ENCODE peak calls at places on chromosomes 6 and 20, in six cellular contexts. One of them, this sample, is unnamed.

GRCh38 chr20:15555913-15556312 is 1017.3 kb downstream of the KIF16B start:
- DNase-seq in astrocyte: no peak
- DNase-seq in lower lobe of right lung: no peak
- DNase-seq in stomach: no peak
- DNase-seq in endodermal cell: no peak
- DNase-seq in fibroblast of lung: no peak
- DNase-seq in this sample: no peak

GRCh38 chr6:39236742-39237141 is 7.5 kb upstream of the KCNK5 start:
- DNase-seq in astrocyte: no peak
- DNase-seq in lower lobe of right lung: no peak
- DNase-seq in stomach: no peak
- DNase-seq in endodermal cell: no peak
- DNase-seq in fibroblast of lung: no peak
- DNase-seq in this sample: no peak

GRCh38 chr6:108619431-108620197 is 58.9 kb downstream of the FOXO3 start:
- DNase-seq in astrocyte: no peak
- DNase-seq in lower lobe of right lung: no peak
- DNase-seq in stomach: no peak
- DNase-seq in endodermal cell: no peak
- DNase-seq in fibroblast of lung: no peak
- DNase-seq in this sample: no peak

GRCh38 chr6:135088818-135089809 is 34.5 kb upstream of the HBS1L start:
- DNase-seq in astrocyte: peak; percentile 71
- DNase-seq in lower lobe of right lung: no peak
- DNase-seq in stomach: no peak
- DNase-seq in endodermal cell: no peak
- DNase-seq in fibroblast of lung: peak; percentile 66
- DNase-seq in this sample: no peak

GRCh38 chr6:79810153-79810806 is 137.1 kb downstream of the ELOVL4 start:
- DNase-seq in astrocyte: no peak
- DNase-seq in lower lobe of right lung: no peak
- DNase-seq in stomach: no peak
- DNase-seq in endodermal cell: no peak
- DNase-seq in fibroblast of lung: no peak
- DNase-seq in this sample: no peak

GRCh38 chr6:131754088-131754487 is 43.3 kb upstream of the CTAGE9 start:
- DNase-seq in astrocyte: peak; percentile 74
- DNase-seq in lower lobe of right lung: no peak
- DNase-seq in stomach: no peak
- DNase-seq in endodermal cell: no peak
- DNase-seq in fibroblast of lung: peak; percentile 50
- DNase-seq in this sample: no peak

GRCh38 chr6:53312355-53312754 is 36.4 kb downstream of the ELOVL5 start:
- DNase-seq in astrocyte: no peak
- DNase-seq in lower lobe of right lung: no peak
- DNase-seq in stomach: no peak
- DNase-seq in endodermal cell: no peak
- DNase-seq in fibroblast of lung: no peak
- DNase-seq in this sample: no peak

GRCh38 chr6:5679696-5680494 is 326.8 kb downstream of the NRN1 start:
- DNase-seq in astrocyte: no peak
- DNase-seq in lower lobe of right lung: no peak
- DNase-seq in stomach: no peak
- DNase-seq in endodermal cell: no peak
- DNase-seq in fibroblast of lung: no peak
- DNase-seq in this sample: no peak

GRCh38 chr20:19806806-19807691 is 49.0 kb downstream of the RIN2 start:
- DNase-seq in astrocyte: peak; percentile 81
- DNase-seq in lower lobe of right lung: no peak
- DNase-seq in stomach: no peak
- DNase-seq in endodermal cell: no peak
- DNase-seq in fibroblast of lung: peak; percentile 49
- DNase-seq in this sample: no peak

GRCh38 chr20:24682496-24683090 is 213.2 kb downstream of the SYNDIG1 start:
- DNase-seq in astrocyte: no peak
- DNase-seq in lower lobe of right lung: no peak
- DNase-seq in stomach: no peak
- DNase-seq in endodermal cell: no peak
- DNase-seq in fibroblast of lung: no peak
- DNase-seq in this sample: peak; percentile 29

GRCh38 chr6:108027594-108027993 is 46.9 kb downstream of the OSTM1 start:
- DNase-seq in astrocyte: no peak
- DNase-seq in lower lobe of right lung: no peak
- DNase-seq in stomach: peak; percentile 30
- DNase-seq in endodermal cell: peak; percentile 51
- DNase-seq in fibroblast of lung: peak; percentile 7
- DNase-seq in this sample: no peak

GRCh38 chr6:35392111-35392702 is 49.8 kb downstream of the PPARD start:
- DNase-seq in astrocyte: no peak
- DNase-seq in lower lobe of right lung: peak; percentile 84
- DNase-seq in stomach: peak; percentile 95
- DNase-seq in endodermal cell: no peak
- DNase-seq in fibroblast of lung: no peak
- DNase-seq in this sample: peak; percentile 98

GRCh38 chr20:35307666-35308653 is 15.7 kb upstream of the FAM83C start:
- DNase-seq in astrocyte: peak; percentile 79
- DNase-seq in lower lobe of right lung: no peak
- DNase-seq in stomach: peak; percentile 74
- DNase-seq in endodermal cell: no peak
- DNase-seq in fibroblast of lung: peak; percentile 76
- DNase-seq in this sample: peak; percentile 100

GRCh38 chr20:18853946-18854646 is 40.5 kb downstream of the SCP2D1 start:
- DNase-seq in astrocyte: no peak
- DNase-seq in lower lobe of right lung: no peak
- DNase-seq in stomach: no peak
- DNase-seq in endodermal cell: no peak
- DNase-seq in fibroblast of lung: no peak
- DNase-seq in this sample: no peak

GRCh38 chr6:39444479-39445019 is 122.0 kb upstream of the KCNK16 start:
- DNase-seq in astrocyte: no peak
- DNase-seq in lower lobe of right lung: no peak
- DNase-seq in stomach: no peak
- DNase-seq in endodermal cell: no peak
- DNase-seq in fibroblast of lung: no peak
- DNase-seq in this sample: no peak

GRCh38 chr20:420169-420620 is 12.1 kb downstream of the RBCK1 start:
- DNase-seq in astrocyte: no peak
- DNase-seq in lower lobe of right lung: no peak
- DNase-seq in stomach: no peak
- DNase-seq in endodermal cell: no peak
- DNase-seq in fibroblast of lung: no peak
- DNase-seq in this sample: no peak

GRCh38 chr6:156622185-156622584 is 155.0 kb upstream of the ARID1B start:
- DNase-seq in astrocyte: no peak
- DNase-seq in lower lobe of right lung: no peak
- DNase-seq in stomach: no peak
- DNase-seq in endodermal cell: no peak
- DNase-seq in fibroblast of lung: no peak
- DNase-seq in this sample: no peak

GRCh38 chr6:78192057-78192456 is 539.2 kb downstream of the MEI4 start:
- DNase-seq in astrocyte: no peak
- DNase-seq in lower lobe of right lung: no peak
- DNase-seq in stomach: no peak
- DNase-seq in endodermal cell: no peak
- DNase-seq in fibroblast of lung: no peak
- DNase-seq in this sample: no peak

DNA sequence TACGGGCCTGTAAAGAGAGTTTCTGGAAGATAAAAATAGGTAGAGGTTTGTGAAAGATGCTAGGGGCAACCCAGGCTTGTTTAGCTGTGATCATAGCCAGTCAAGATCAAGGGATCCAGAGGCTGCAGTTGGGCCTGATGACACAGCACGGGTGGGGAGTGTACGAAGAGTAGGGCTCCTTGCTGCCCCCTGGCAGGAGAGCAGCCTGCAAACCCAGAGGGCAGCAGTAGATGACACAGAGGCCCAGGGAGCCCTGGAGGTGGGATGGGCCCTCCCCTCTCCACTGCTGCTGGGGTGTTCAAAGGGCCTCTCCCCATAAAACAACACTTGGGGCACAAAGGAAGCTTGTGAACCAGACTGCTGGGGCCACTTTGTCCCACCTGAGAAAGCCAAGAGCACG is 47.2 kb downstream of the VEGFA start:
- DNase-seq in astrocyte: no peak
- DNase-seq in lower lobe of right lung: no peak
- DNase-seq in stomach: peak; percentile 57
- DNase-seq in endodermal cell: peak; percentile 84
- DNase-seq in fibroblast of lung: peak; percentile 30
- DNase-seq in this sample: no peak
- TF ChIP-seq CTCF in astrocyte: no peak
- TF ChIP-seq CTCF in lower lobe of right lung: peak; percentile 26
- TF ChIP-seq CTCF in stomach: peak; percentile 32
- TF ChIP-seq CTCF in endodermal cell: peak; percentile 78
- TF ChIP-seq CTCF in fibroblast of lung: peak; percentile 29
- TF ChIP-seq CTCF in this sample: no peak

GRCh38 chr20:36860811-36861624 is 14.9 kb upstream of the TLDC2 start:
- DNase-seq in astrocyte: no peak
- DNase-seq in lower lobe of right lung: no peak
- DNase-seq in stomach: no peak
- DNase-seq in endodermal cell: no peak
- DNase-seq in fibroblast of lung: no peak
- DNase-seq in this sample: no peak
- H3K4me1 ChIP-seq in astrocyte: peaks cover 40% of the 10 kb centered on the region
- H3K4me1 ChIP-seq in lower lobe of right lung: peaks cover 62% of the 10 kb centered on the region
- H3K4me1 ChIP-seq in stomach: peaks cover 78% of the 10 kb centered on the region
- H3K4me1 ChIP-seq in endodermal cell: peaks cover 15% of the 10 kb centered on the region
- H3K4me1 ChIP-seq in fibroblast of lung: peaks cover 43% of the 10 kb centered on the region
- H3K4me1 ChIP-seq in this sample: peaks cover 56% of the 10 kb centered on the region

DNA sequence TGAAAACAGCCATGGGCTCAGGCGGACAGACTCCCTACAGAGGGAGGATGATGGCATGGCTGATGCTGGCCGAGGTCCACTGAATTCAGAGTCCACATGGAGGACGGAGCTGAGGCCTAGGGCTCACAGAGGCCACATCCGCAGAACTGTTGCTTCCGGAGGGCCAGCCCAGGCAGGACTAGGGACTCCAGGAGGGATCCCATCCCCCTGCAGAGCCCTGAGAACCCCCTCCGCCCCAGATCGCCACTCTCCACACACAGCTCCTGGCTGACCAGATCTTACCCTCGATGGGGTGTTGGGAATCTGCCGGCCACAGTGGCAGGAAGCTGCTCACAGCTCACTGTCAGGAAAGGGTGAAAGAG is 399.2 kb downstream of the TAF4 start:
- DNase-seq in astrocyte: no peak
- DNase-seq in lower lobe of right lung: no peak
- DNase-seq in stomach: no peak
- DNase-seq in endodermal cell: no peak
- DNase-seq in fibroblast of lung: no peak
- DNase-seq in this sample: no peak
- H3K27me3 ChIP-seq in astrocyte: no peaks in the 10 kb centered on the region
- H3K27me3 ChIP-seq in lower lobe of right lung: peaks cover 3% of the 10 kb centered on the region
- H3K27me3 ChIP-seq in stomach: no peaks in the 10 kb centered on the region
- H3K27me3 ChIP-seq in endodermal cell: no peaks in the 10 kb centered on the region
- H3K27me3 ChIP-seq in fibroblast of lung: no peaks in the 10 kb centered on the region
- H3K27me3 ChIP-seq in this sample: no peaks in the 10 kb centered on the region

GRCh38 chr6:1819007-1819406 is 209.3 kb downstream of the FOXC1 start:
- DNase-seq in astrocyte: no peak
- DNase-seq in lower lobe of right lung: no peak
- DNase-seq in stomach: no peak
- DNase-seq in endodermal cell: no peak
- DNase-seq in fibroblast of lung: no peak
- DNase-seq in this sample: no peak

GRCh38 chr6:1817033-1817761 is 207.5 kb downstream of the FOXC1 start:
- DNase-seq in astrocyte: peak; percentile 82
- DNase-seq in lower lobe of right lung: no peak
- DNase-seq in stomach: no peak
- DNase-seq in endodermal cell: no peak
- DNase-seq in fibroblast of lung: peak; percentile 50
- DNase-seq in this sample: no peak

GRCh38 chr6:1814279-1814678 is 204.6 kb downstream of the FOXC1 start:
- DNase-seq in astrocyte: no peak
- DNase-seq in lower lobe of right lung: no peak
- DNase-seq in stomach: no peak
- DNase-seq in endodermal cell: no peak
- DNase-seq in fibroblast of lung: no peak
- DNase-seq in this sample: no peak

GRCh38 chr6:1812487-1812886 is 202.8 kb downstream of the FOXC1 start:
- DNase-seq in astrocyte: no peak
- DNase-seq in lower lobe of right lung: no peak
- DNase-seq in stomach: no peak
- DNase-seq in endodermal cell: no peak
- DNase-seq in fibroblast of lung: no peak
- DNase-seq in this sample: no peak

DNA sequence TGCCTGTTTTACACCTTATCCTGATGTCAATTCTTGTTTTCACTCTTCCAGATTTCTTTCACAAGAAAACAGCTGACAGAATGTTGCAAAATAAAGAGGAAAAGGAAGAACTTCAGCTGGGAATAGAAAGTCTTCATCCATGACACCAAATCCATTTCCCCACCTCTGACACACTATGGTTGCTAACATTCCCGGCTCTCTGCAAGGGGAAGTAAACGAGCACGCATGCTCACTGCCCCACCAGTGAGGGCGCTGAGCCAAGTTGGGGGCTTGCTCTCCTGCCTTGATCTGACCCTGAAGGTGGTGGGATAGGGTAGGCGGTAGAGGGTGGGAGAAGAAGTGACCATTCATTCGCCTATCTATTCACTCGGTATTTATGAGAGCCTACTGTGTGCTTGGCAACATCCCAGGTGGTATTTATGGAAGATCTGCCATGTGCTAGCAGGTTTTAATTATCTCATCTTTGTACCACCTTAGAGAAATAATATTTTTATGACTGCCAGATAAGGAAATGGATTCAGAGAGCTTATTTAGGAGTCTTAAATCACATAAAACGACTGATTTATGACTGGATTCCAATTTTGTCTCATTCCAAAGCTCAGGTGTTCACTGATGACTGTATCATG is 206.2 kb downstream of the FOXC1 start:
- DNase-seq in astrocyte: no peak
- DNase-seq in lower lobe of right lung: no peak
- DNase-seq in stomach: no peak
- DNase-seq in endodermal cell: peak; percentile 71
- DNase-seq in fibroblast of lung: no peak
- DNase-seq in this sample: no peak
- TF ChIP-seq CTCF in astrocyte: no peak
- TF ChIP-seq CTCF in lower lobe of right lung: no peak
- TF ChIP-seq CTCF in stomach: no peak
- TF ChIP-seq CTCF in endodermal cell: peak; percentile 55
- TF ChIP-seq CTCF in fibroblast of lung: no peak
- TF ChIP-seq CTCF in this sample: no peak

This sample was measured in RWPE2.